ENCODE peak calls at places on chromosomes 2 and 18, in four cellular contexts. U is cerebellar cortex; I is memory B cell; Z is activated naive CD4-positive, alpha-beta T cell treated with anti-CD3 and anti-CD28 coated beads for 36 hours. L is an unnamed sample.

GRCh38 chr2:145284551-145284950 is 764.6 kb upstream of the ZEB2 start:
- DNase-seq in U (no peak), I (no peak), Z (no peak), L (no peak)

GRCh38 chr18:11497585-11497984 is 111.8 kb upstream of the SLC35G4 start:
- DNase-seq in U (no peak), I (no peak), Z (no peak), L (no peak)

GRCh38 chr2:61853086-61853847 is 593 bp downstream of the FAM161A start:
- DNase-seq in U (peak; percentile 55), I (no peak), Z (no peak), L (no peak)

GRCh38 chr2:174330945-174331619 is 3.7 kb upstream of the SP9 start:
- DNase-seq in U (no peak), I (no peak), Z (no peak), L (no peak)

GRCh38 chr18:23864620-23865019 is 149.9 kb upstream of the TTC39C start:
- DNase-seq in U (no peak), I (no peak), Z (peak; percentile 61), L (peak; percentile 56)

GRCh38 chr2:150484461-150484931 is 3.0 kb downstream of the RND3 start:
- DNase-seq in U (no peak), I (no peak), Z (no peak), L (no peak)

GRCh38 chr2:73386342-73386868 is 769 bp downstream of the ALMS1 start:
- DNase-seq in U (no peak), I (no peak), Z (no peak), L (no peak)

GRCh38 chr2:19883971-19884720 is 17.6 kb downstream of the TTC32 start:
- DNase-seq in U (no peak), I (no peak), Z (no peak), L (no peak)

GRCh38 chr2:143684731-143685364 is 555.6 kb downstream of the ARHGAP15 start:
- DNase-seq in U (no peak), I (no peak), Z (no peak), L (no peak)

GRCh38 chr2:10389596-10389995 is 58.5 kb downstream of the ODC1 start:
- DNase-seq in U (no peak), I (no peak), Z (no peak), L (no peak)

GRCh38 chr2:165718811-165719210 is 75.2 kb downstream of the GALNT3 start:
- DNase-seq in U (peak; percentile 21), I (no peak), Z (no peak), L (no peak)

GRCh38 chr2:242046184-242046826 is 176.8 kb downstream of the RTP5 start:
- DNase-seq in U (no peak), I (no peak), Z (no peak), L (no peak)

GRCh38 chr2:200369886-200370285 is 63.4 kb downstream of the SPATS2L start:
- DNase-seq in U (no peak), I (no peak), Z (no peak), L (no peak)

GRCh38 chr2:227472265-227473018 is 486 bp downstream of the AGFG1 start:
- DNase-seq in U (no peak), I (peak; percentile 20), Z (peak; percentile 51), L (peak; percentile 65)

GRCh38 chr2:4047961-4048891 is 344.9 kb downstream of the DCDC2C start:
- DNase-seq in U (no peak), I (no peak), Z (peak; percentile 41), L (peak; percentile 65)

GRCh38 chr2:127197475-127198385 is 22.4 kb downstream of the CYP27C1 start:
- DNase-seq in U (peak; percentile 54), I (peak; percentile 28), Z (peak; percentile 80), L (peak; percentile 67)

GRCh38 chr2:54634012-54634411 is 89.5 kb upstream of the EML6 start:
- DNase-seq in U (no peak), I (no peak), Z (no peak), L (no peak)

GRCh38 chr2:153477641-153478288 is 797 bp downstream of the RPRM start:
- DNase-seq in U (peak; percentile 45), I (no peak), Z (no peak), L (no peak)

GRCh38 chr2:31381601-31382000 is 32.9 kb downstream of the XDH start:
- DNase-seq in U (no peak), I (no peak), Z (no peak), L (no peak)

GRCh38 chr2:216849987-216850386 is 9.9 kb downstream of the TNP1 start:
- DNase-seq in U (no peak), I (no peak), Z (peak; percentile 53), L (no peak)

GRCh38 chr2:116491292-116491691 is 1323.2 kb upstream of the DDX18 start:
- DNase-seq in U (no peak), I (no peak), Z (no peak), L (no peak)